ENCODE peak calls at places on chromosomes 1 and 21, in seven cellular contexts. Y is HepG2; B is MG63; S is lung; Q is thoracic aorta; V is OCI-LY7; X is CD4-positive, CD25-positive, alpha-beta regulatory T cell. A is an unnamed sample.

GRCh38 chr1:12473596-12474329 is 144.2 kb downstream of the DHRS3 start:
- DNase-seq in Y (no peak), B (no peak), S (no peak), Q (no peak), V (no peak), X (no peak), A (peak; percentile 64)

GRCh38 chr1:8347635-8348034 is 29.7 kb downstream of the SLC45A1 start:
- DNase-seq in Y (peak; percentile 35), B (no peak), S (no peak), Q (no peak), V (no peak), X (no peak), A (no peak)

GRCh38 chr1:223752721-223753515 is 40.6 kb downstream of the CAPN2 start:
- DNase-seq in Y (no peak), B (no peak), S (no peak), Q (no peak), V (no peak), X (no peak), A (no peak)

GRCh38 chr1:26189751-26190275 is 589 bp upstream of the CATSPER4 start:
- DNase-seq in Y (no peak), B (no peak), S (no peak), Q (no peak), V (no peak), X (no peak), A (no peak)

GRCh38 chr21:43865471-43866181 is 603 bp downstream of the AGPAT3 start:
- DNase-seq in Y (no peak), B (peak; percentile 72), S (peak; percentile 62), Q (no peak), V (no peak), X (peak; percentile 65), A (no peak)

GRCh38 chr1:48048064-48048463 is 50.9 kb upstream of the TRABD2B start:
- DNase-seq in Y (no peak), B (peak; percentile 63), S (no peak), Q (no peak), V (no peak), X (no peak), A (peak; percentile 16)

GRCh38 chr1:37034301-37035013 is at the start of gene GRIK3:
- DNase-seq in Y (no peak), B (peak; percentile 27), S (no peak), Q (no peak), V (peak; percentile 66), X (no peak), A (no peak)

GRCh38 chr1:61967750-61968149 is 225.5 kb downstream of the PATJ start:
- DNase-seq in Y (no peak), B (no peak), S (no peak), Q (no peak), V (no peak), X (no peak), A (no peak)

GRCh38 chr1:97143236-97143882 is 421.8 kb downstream of the PTBP2 start:
- DNase-seq in Y (no peak), B (no peak), S (no peak), Q (no peak), V (no peak), X (no peak), A (no peak)

GRCh38 chr1:174519845-174520244 is 72.1 kb downstream of the GPR52 start:
- DNase-seq in Y (no peak), B (no peak), S (no peak), Q (no peak), V (peak; percentile 24), X (no peak), A (no peak)

GRCh38 chr1:22413799-22414198 is 37.9 kb upstream of the ZBTB40 start:
- DNase-seq in Y (no peak), B (no peak), S (no peak), Q (no peak), V (no peak), X (no peak), A (peak; percentile 35)

GRCh38 chr1:24594328-24594598 is 38.4 kb downstream of the NCMAP start:
- DNase-seq in Y (no peak), B (no peak), S (no peak), Q (no peak), V (no peak), X (no peak), A (no peak)

GRCh38 chr21:14956826-14957225 is 108.0 kb downstream of the NRIP1 start:
- DNase-seq in Y (no peak), B (no peak), S (no peak), Q (no peak), V (no peak), X (no peak), A (no peak)

GRCh38 chr21:43645414-43645891 is 13.8 kb downstream of the HSF2BP start:
- DNase-seq in Y (peak; percentile 58), B (peak; percentile 44), S (peak; percentile 54), Q (no peak), V (peak; percentile 56), X (no peak), A (peak; percentile 80)

GRCh38 chr1:40435471-40435870 is 14.8 kb upstream of the ZFP69B start:
- DNase-seq in Y (no peak), B (peak; percentile 80), S (no peak), Q (no peak), V (no peak), X (no peak), A (no peak)

GRCh38 chr1:51686450-51686849 is 69.6 kb downstream of the OSBPL9 start:
- DNase-seq in Y (no peak), B (peak; percentile 31), S (no peak), Q (no peak), V (no peak), X (no peak), A (no peak)

GRCh38 chr1:14862114-14862513 is 263.6 kb downstream of the KAZN start:
- DNase-seq in Y (no peak), B (no peak), S (no peak), Q (no peak), V (no peak), X (no peak), A (no peak)
- H3K4me3 ChIP-seq in Y (no peak overlapping the region), B (no peak overlapping the region), S (no peak overlapping the region), Q (no peak overlapping the region), V (no peak overlapping the region), X (no peak overlapping the region), A (no peak overlapping the region)

GRCh38 chr1:156420209-156421061 is 51.4 kb downstream of the RHBG start:
- DNase-seq in Y (no peak), B (no peak), S (no peak), Q (no peak), V (no peak), X (peak; percentile 52), A (no peak)

GRCh38 chr1:156421062-156421938 is 52.3 kb downstream of the RHBG start:
- DNase-seq in Y (peak; percentile 19), B (peak; percentile 86), S (peak; percentile 75), Q (peak; percentile 31), V (peak; percentile 79), X (peak; percentile 46), A (peak; percentile 38)

GRCh38 chr1:156422602-156423091 is 53.6 kb downstream of the RHBG start:
- DNase-seq in Y (no peak), B (no peak), S (no peak), Q (no peak), V (no peak), X (no peak), A (no peak)

GRCh38 chr1:156423422-156424352 is 54.7 kb downstream of the RHBG start:
- DNase-seq in Y (no peak), B (no peak), S (no peak), Q (no peak), V (no peak), X (no peak), A (no peak)

DNA sequence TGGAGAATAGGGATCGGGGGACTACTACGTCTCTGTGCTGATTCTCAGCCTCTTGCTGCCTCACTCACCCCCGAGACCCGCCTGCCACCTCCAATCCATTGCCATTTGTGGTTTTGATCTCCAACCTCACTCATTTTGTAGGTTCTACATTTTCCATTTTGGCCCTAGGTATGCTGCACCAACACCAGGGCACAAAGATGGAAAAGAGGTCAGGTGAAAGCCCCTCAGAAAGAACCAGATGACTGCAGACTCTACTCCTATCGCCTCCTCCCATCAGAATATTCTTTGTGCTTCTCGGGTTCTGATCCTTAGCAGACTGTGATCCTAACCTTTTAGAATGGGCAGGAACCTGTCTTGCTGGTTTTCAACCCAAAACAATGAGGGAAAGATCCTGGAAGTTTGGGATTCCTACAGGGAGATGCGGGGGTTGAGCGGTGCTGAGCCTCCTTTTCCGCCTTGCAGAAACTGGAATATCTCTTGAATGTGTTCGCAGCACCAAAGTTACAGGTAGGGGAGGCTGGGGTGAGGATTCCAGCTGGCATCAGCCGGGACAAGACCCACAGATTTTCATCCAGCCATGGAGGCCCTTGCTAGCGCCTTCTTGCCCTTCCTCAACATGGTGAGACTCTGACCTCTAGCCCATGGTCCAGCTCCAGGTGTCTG is 53.1 kb downstream of the RHBG start:
- DNase-seq in Y (no peak), B (no peak), S (no peak), Q (no peak), V (no peak), X (no peak), A (no peak)
- H3K4me3 ChIP-seq in Y (peak overlapping the region; percentile 35), B (peak overlapping the region; percentile 19), S (no peak overlapping the region), Q (peak overlapping the region; percentile 67), V (peak overlapping the region; percentile 34), X (no peak overlapping the region), A (peak overlapping the region; percentile 61)

DNA sequence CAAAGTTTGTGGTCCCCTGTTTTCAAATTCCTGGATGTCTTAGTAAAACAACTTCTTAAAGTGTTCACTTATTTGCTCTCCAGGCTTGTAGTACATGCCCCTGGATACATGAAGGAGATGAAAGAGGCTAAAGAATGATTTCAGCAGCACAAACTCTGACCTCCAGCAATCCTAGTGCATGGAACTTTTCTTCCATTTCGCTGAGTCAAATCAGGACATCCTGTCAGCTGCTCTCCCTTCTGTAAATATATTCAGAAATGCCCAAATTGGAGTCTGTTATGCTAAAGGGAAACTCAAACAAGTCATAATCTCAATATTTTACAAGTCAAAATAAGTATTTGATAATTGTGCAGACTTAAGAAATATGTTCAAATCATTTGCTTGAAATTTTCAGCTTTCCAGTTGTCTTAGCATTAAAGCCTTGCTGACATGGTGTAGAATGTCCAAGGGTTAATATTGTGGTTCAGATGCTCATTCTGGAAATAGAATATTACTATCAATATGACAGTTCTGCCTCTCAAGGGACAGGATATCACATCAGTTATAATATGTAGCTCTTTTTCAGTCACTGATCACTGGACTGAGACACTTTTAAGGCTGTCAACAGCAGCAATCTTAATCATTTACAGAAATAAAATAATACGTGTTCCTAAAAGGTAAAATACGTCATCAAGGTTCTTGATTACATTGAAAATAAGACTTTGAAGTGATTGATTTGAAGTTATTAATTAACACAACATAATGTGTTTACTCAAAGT is 1157.3 kb downstream of the PLA2G4A start:
- DNase-seq in Y (no peak), B (no peak), S (no peak), Q (no peak), V (no peak), X (no peak), A (no peak)
- H3K4me3 ChIP-seq in Y (no peak overlapping the region), B (no peak overlapping the region), S (no peak overlapping the region), Q (no peak overlapping the region), V (no peak overlapping the region), X (no peak overlapping the region), A (no peak overlapping the region)

GRCh38 chr1:44784094-44785026 is 3.6 kb downstream of the BEST4 start:
- DNase-seq in Y (peak; percentile 59), B (no peak), S (no peak), Q (no peak), V (peak; percentile 68), X (no peak), A (no peak)

GRCh38 chr1:44785027-44785376 is 3.0 kb downstream of the BEST4 start:
- DNase-seq in Y (no peak), B (peak; percentile 39), S (no peak), Q (no peak), V (no peak), X (no peak), A (no peak)

GRCh38 chr1:44786841-44787426 is 1.0 kb downstream of the BEST4 start:
- DNase-seq in Y (no peak), B (no peak), S (no peak), Q (no peak), V (no peak), X (no peak), A (no peak)

GRCh38 chr1:44786138-44786840 is 1.7 kb downstream of the BEST4 start:
- DNase-seq in Y (peak; percentile 60), B (no peak), S (peak; percentile 74), Q (no peak), V (peak; percentile 78), X (peak; percentile 79), A (no peak)

GRCh38 chr1:44785501-44786137 is 2.4 kb downstream of the BEST4 start:
- DNase-seq in Y (no peak), B (no peak), S (no peak), Q (no peak), V (no peak), X (no peak), A (no peak)
- H3K4me3 ChIP-seq in Y (peak overlapping the region; percentile 79), B (no peak overlapping the region), S (no peak overlapping the region), Q (peak overlapping the region; percentile 78), V (peak overlapping the region; percentile 56), X (peak overlapping the region; percentile 59), A (peak overlapping the region; percentile 79)

A was measured in ascending aorta.